ENCODE peak calls at places on chromosomes 5 and 9, in six cellular contexts. Y, H, S, M, I and Z are unnamed samples.

GRCh38 chr5:176817369-176817841 is 7.0 kb downstream of the UNC5A start:
- DNase-seq in Y (peak; percentile 64), M (no peak), H (no peak), I (no peak), S (no peak), Z (no peak)

GRCh38 chr9:68780735-68781134 is 75.7 kb downstream of the PIP5K1B start:
- DNase-seq in Y (peak; percentile 35), I (peak; percentile 7), H (no peak), S (no peak), M (peak; percentile 43), Z (peak; percentile 3)

GRCh38 chr5:139014726-139015125 is 139.6 kb upstream of the LRRTM2 start:
- DNase-seq in S (no peak), H (no peak), M (peak; percentile 74), I (peak; percentile 84), Y (no peak), Z (no peak)

GRCh38 chr5:169350759-169351240 is 49.9 kb upstream of the SLIT3 start:
- DNase-seq in I (peak; percentile 87), M (no peak), S (peak; percentile 77), H (no peak), Y (peak; percentile 59), Z (no peak)

GRCh38 chr5:163938595-163938994 is 433.2 kb downstream of the MAT2B start:
- DNase-seq in I (peak; percentile 64), M (no peak), H (no peak), Y (peak; percentile 47), S (no peak), Z (no peak)

GRCh38 chr5:180099733-180100611 is 28.4 kb upstream of the RNF130 start:
- DNase-seq in I (no peak), Y (no peak), M (no peak), H (no peak), S (no peak), Z (no peak)

GRCh38 chr9:4196886-4197285 is 103.0 kb downstream of the GLIS3 start:
- DNase-seq in S (no peak), H (no peak), I (peak; percentile 20), Y (no peak), M (no peak), Z (no peak)

GRCh38 chr5:79229357-79230174 is 6.4 kb upstream of the JMY start:
- DNase-seq in M (peak; percentile 12), H (no peak), Y (no peak), S (no peak), I (peak; percentile 30), Z (no peak)

GRCh38 chr5:91042856-91043255 is 340.3 kb downstream of the ARRDC3 start:
- DNase-seq in S (no peak), I (no peak), M (no peak), H (no peak), Y (no peak), Z (no peak)

GRCh38 chr5:160694896-160695295 is 157.1 kb downstream of the ATP10B start:
- DNase-seq in I (no peak), Y (no peak), H (no peak), S (no peak), M (no peak), Z (no peak)

GRCh38 chr5:59034498-59035186 is 451.8 kb downstream of the RAB3C start:
- DNase-seq in S (no peak), I (peak; percentile 88), Y (peak; percentile 63), H (no peak), M (peak; percentile 37), Z (peak; percentile 49)

GRCh38 chr5:151475378-151475777 is 28.0 kb downstream of the SLC36A1 start:
- DNase-seq in H (peak; percentile 39), S (no peak), I (no peak), Y (no peak), M (no peak), Z (no peak)

GRCh38 chr5:66807743-66808142 is 211.6 kb downstream of the MAST4 start:
- DNase-seq in H (no peak), S (no peak), M (peak; percentile 13), Y (peak; percentile 49), I (peak; percentile 75), Z (no peak)

DNA sequence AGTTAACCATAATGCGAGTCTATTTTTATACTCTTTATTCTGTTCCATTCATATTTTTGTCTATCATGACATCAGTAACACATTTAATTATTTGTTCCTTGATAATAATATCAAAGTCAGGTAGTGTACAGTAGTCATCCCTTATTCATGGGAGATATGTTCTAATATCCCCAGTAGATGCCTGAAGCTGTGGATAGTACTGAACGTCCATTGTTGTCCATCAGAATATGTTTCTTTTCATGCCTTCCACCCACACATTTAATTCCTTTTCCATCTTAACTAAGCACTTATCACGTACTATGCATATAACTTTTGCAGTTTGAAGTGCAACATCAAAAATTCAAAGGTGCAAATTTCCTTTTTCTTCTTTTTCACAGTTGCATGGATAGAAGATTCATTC is 53.6 kb downstream of the FER start:
- DNase-seq in Y (no peak), M (no peak), S (no peak), H (no peak), I (no peak), Z (no peak)
- H3K4me3 ChIP-seq in Y (no peak overlapping the region), M (no peak overlapping the region), S (no peak overlapping the region), H (no peak overlapping the region), I (no peak overlapping the region), Z (no peak overlapping the region)

DNA sequence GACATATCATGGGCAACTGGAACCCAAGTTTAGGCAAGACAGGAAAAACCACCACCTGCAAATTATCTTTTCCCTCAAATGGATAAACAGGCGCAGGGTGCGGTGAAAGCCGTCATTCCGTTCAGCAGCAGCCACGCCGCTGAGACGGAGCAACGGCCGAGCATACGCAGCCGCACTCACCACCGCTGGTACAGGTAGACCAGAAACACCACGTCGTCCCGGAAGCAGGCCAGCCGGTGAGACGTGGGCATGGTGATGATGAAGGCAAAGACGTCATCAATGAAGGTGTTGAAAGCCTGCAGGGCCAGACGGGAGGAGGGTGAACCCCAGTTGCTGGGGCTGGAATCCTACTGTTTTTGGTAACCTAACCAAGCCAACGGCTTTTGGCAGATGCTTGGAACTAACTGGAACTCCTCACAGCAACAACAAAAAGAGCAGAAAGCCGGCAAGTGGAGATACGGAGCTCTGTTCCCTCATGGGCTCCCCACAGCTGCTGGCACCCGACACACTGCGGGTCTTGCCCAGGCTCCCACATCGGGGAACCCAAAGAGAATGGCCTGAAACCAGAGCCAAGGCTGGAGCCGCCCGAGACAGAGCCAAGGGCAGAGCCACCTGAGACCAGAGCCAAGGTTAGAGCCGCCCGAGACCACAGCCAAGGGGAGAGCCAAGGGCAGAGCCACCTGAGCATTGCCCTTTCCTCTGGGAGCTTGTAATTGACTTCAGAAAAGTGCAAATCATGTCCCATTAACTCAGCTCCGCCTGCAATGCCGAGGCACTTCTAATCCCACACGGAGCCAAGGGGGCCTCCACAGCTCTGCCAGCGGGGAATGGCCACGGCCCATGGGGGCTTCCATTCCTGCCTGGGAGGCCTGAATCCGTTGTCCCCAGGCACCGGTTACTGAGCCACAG is 24.2 kb downstream of the CLPTM1L start:
- DNase-seq in H (no peak), S (peak; percentile 40), Y (no peak), I (no peak), M (no peak), Z (no peak)
- H3K4me1 ChIP-seq in H (peaks cover 12% of the 10 kb centered on the region), S (peaks cover 10% of the 10 kb centered on the region), Y (peaks cover 11% of the 10 kb centered on the region), I (peaks cover under 1% of the 10 kb centered on the region), M (peaks cover 2% of the 10 kb centered on the region), Z (peaks cover 5% of the 10 kb centered on the region)

GRCh38 chr9:121288874-121289553 is 21.1 kb downstream of the GSN start:
- DNase-seq in M (peak; percentile 79), H (peak; percentile 58), I (peak; percentile 50), S (peak; percentile 76), Y (peak; percentile 87), Z (no peak)

GRCh38 chr9:121286688-121286972 is 18.7 kb downstream of the GSN start:
- DNase-seq in I (no peak), Y (no peak), H (no peak), M (peak; percentile 86), S (no peak), Z (no peak)

GRCh38 chr9:121286973-121287721 is 19.2 kb downstream of the GSN start:
- DNase-seq in M (peak; percentile 94), S (peak; percentile 91), H (peak; percentile 58), Y (peak; percentile 94), I (peak; percentile 97), Z (peak; percentile 55)

GRCh38 chr9:121289554-121290370 is 21.8 kb downstream of the GSN start:
- DNase-seq in Y (no peak), S (peak; percentile 52), I (no peak), H (no peak), M (no peak), Z (no peak)

DNA sequence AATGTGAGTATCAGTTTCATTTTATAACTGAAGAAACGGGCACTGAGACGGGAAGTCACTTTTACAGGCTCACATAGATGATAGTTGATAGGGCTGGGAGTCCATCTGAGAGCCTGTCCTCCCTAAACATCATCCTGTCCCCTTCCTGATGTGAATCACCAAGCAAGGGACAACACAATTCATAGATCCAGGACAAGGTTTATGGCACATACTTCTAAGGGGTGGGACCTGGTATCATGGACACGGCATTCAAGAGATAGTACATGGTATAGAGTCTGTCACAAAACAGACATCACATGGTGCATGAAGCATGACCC is 20.6 kb downstream of the GSN start:
- DNase-seq in I (no peak), Y (peak; percentile 62), M (peak; percentile 87), S (no peak), H (no peak), Z (no peak)
- H3K27ac ChIP-seq in I (no peak overlapping the region), Y (peak overlapping the region; percentile 95), M (peak overlapping the region; percentile 76), S (peak overlapping the region; percentile 97), H (peak overlapping the region; percentile 93), Z (no peak overlapping the region)

GRCh38 chr9:33380390-33381094 is 21.8 kb downstream of the AQP7 start:
- DNase-seq in Y (no peak), M (no peak), I (no peak), H (no peak), S (peak; percentile 35), Z (no peak)

GRCh38 chr9:33381231-33381791 is 21.1 kb downstream of the AQP7 start:
- DNase-seq in M (no peak), H (no peak), Y (no peak), S (peak; percentile 48), I (no peak), Z (no peak)

GRCh38 chr9:33377089-33377715 is 25.2 kb downstream of the AQP7 start:
- DNase-seq in S (peak; percentile 50), Y (no peak), H (no peak), M (no peak), I (no peak), Z (no peak)

GRCh38 chr9:33378121-33378795 is 24.1 kb downstream of the AQP7 start:
- DNase-seq in Y (no peak), I (no peak), M (no peak), H (no peak), S (peak; percentile 36), Z (no peak)

GRCh38 chr9:33379666-33380389 is 22.5 kb downstream of the AQP7 start:
- DNase-seq in M (no peak), S (peak; percentile 64), H (no peak), Y (no peak), I (no peak), Z (no peak)
- H3K4me3 ChIP-seq in M (no peak overlapping the region), S (no peak overlapping the region), H (no peak overlapping the region), Y (no peak overlapping the region), I (no peak overlapping the region), Z (no peak overlapping the region)

DNA sequence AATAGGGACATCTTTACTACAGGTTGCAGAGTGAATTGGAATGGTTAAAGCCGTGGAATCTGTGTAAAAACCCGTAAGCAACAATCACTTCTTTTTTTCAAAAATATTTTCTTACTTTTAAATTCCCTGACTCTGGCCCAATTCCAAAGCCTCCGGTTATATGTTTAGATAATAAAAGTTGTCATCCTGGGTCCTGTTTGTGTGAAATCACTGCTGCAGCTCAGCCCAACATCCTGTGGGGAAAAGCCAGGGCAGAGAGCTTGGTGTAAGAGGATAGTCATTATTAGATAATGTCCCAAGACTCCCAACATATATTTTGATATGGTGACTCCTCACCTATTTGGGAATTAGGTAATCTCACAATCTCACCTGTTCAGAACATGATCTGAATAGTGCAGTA is 586.0 kb upstream of the BRINP1 start:
- DNase-seq in Y (no peak), I (no peak), M (no peak), H (no peak), S (no peak), Z (no peak)
- H3K4me1 ChIP-seq in Y (peaks cover 4% of the 10 kb centered on the region), I (no peaks in the 10 kb centered on the region), M (no peaks in the 10 kb centered on the region), H (no peaks in the 10 kb centered on the region), S (no peaks in the 10 kb centered on the region), Z (no peaks in the 10 kb centered on the region)

GRCh38 chr5:172674155-172674554 is 33.1 kb downstream of the NEURL1B start:
- DNase-seq in S (no peak), M (peak; percentile 25), Y (no peak), I (no peak), H (no peak), Z (no peak)
- H3K27ac ChIP-seq in S (no peak overlapping the region), M (no peak overlapping the region), Y (peak overlapping the region; percentile 84), I (no peak overlapping the region), H (no peak overlapping the region), Z (no peak overlapping the region)